ENCODE peak calls at places on chromosome 17, in seven cellular contexts. Z is uterus, B is progenitor cell of endocrine pancreas, U is suprapubic skin, V is fibroblast of pulmonary artery, I is breast epithelium, G is GM20000. T is an unnamed sample.

GRCh38 chr17:7634384-7634783 is 4.4 kb downstream of the SHBG start:
- DNase-seq in Z (peak; percentile 44), B (peak; percentile 45), U (no peak), V (peak; percentile 64), I (no peak), G (no peak), T (peak; percentile 58)

GRCh38 chr17:62627219-62627903 is at the start of gene MRC2:
- DNase-seq in Z (peak; percentile 84), B (peak; percentile 39), U (no peak), V (peak; percentile 84), I (no peak), G (peak; percentile 77), T (peak; percentile 78)

GRCh38 chr17:48102700-48103378 is 1.6 kb upstream of the CBX1 start:
- DNase-seq in Z (no peak), B (no peak), U (no peak), V (no peak), I (no peak), G (no peak), T (no peak)

GRCh38 chr17:48701864-48702532 is 20.3 kb downstream of the PRAC1 start:
- DNase-seq in Z (no peak), B (no peak), U (no peak), V (no peak), I (no peak), G (no peak), T (no peak)

GRCh38 chr17:79281803-79282202 is 207.2 kb downstream of the ENGASE start:
- DNase-seq in Z (no peak), B (no peak), U (no peak), V (no peak), I (no peak), G (no peak), T (no peak)

GRCh38 chr17:77729587-77729986 is 228.9 kb upstream of the TNRC6C start:
- DNase-seq in Z (peak; percentile 4), B (peak; percentile 4), U (no peak), V (no peak), I (no peak), G (no peak), T (no peak)

GRCh38 chr17:20823890-20824289 is 218.9 kb downstream of the USP22 start:
- DNase-seq in Z (no peak), B (no peak), U (no peak), V (no peak), I (no peak), G (no peak), T (no peak)

GRCh38 chr17:55053855-55054254 is 85.3 kb downstream of the STXBP4 start:
- DNase-seq in Z (no peak), B (no peak), U (no peak), V (peak; percentile 33), I (no peak), G (no peak), T (no peak)

GRCh38 chr17:5595831-5596230 is 11.5 kb upstream of the NLRP1 start:
- DNase-seq in Z (no peak), B (no peak), U (no peak), V (no peak), I (no peak), G (no peak), T (no peak)

GRCh38 chr17:80101160-80101945 is at the start of gene GAA:
- DNase-seq in Z (peak; percentile 87), B (peak; percentile 94), U (peak; percentile 88), V (peak; percentile 85), I (peak; percentile 78), G (peak; percentile 100), T (peak; percentile 100)

GRCh38 chr17:69607162-69607834 is 192.8 kb downstream of the MAP2K6 start:
- DNase-seq in Z (peak; percentile 46), B (peak; percentile 22), U (peak; percentile 71), V (peak; percentile 88), I (peak; percentile 60), G (peak; percentile 54), T (peak; percentile 48)

GRCh38 chr17:77693301-77693700 is 265.2 kb upstream of the TNRC6C start:
- DNase-seq in Z (no peak), B (no peak), U (no peak), V (no peak), I (no peak), G (no peak), T (no peak)

GRCh38 chr17:71709271-71709670 is 411.5 kb upstream of the SOX9 start:
- DNase-seq in Z (no peak), B (no peak), U (no peak), V (no peak), I (no peak), G (no peak), T (no peak)

GRCh38 chr17:31593806-31594205 is 202.3 kb downstream of the RAB11FIP4 start:
- DNase-seq in Z (no peak), B (no peak), U (no peak), V (no peak), I (no peak), G (no peak), T (no peak)

GRCh38 chr17:82049106-82049505 is 2.5 kb downstream of the RFNG start:
- DNase-seq in Z (no peak), B (no peak), U (no peak), V (no peak), I (no peak), G (no peak), T (no peak)

GRCh38 chr17:35578195-35578928 is at the start of gene PEX12:
- DNase-seq in Z (peak; percentile 86), B (peak; percentile 43), U (peak; percentile 93), V (peak; percentile 85), I (peak; percentile 73), G (peak; percentile 79), T (peak; percentile 85)

GRCh38 chr17:4980644-4981216 is 6.7 kb downstream of the CAMTA2 start:
- DNase-seq in Z (no peak), B (peak; percentile 46), U (no peak), V (peak; percentile 71), I (no peak), G (peak; percentile 69), T (peak; percentile 77)

GRCh38 chr17:28746611-28747045 is 2.8 kb downstream of the TRAF4 start:
- DNase-seq in Z (no peak), B (no peak), U (no peak), V (no peak), I (no peak), G (no peak), T (no peak)

GRCh38 chr17:41406205-41406604 is 8.8 kb upstream of the KRT31 start:
- DNase-seq in Z (no peak), B (no peak), U (no peak), V (no peak), I (no peak), G (no peak), T (no peak)
- TF ChIP-seq CTCF in Z (no peak), B (no peak), U (no peak), V (no peak), I (no peak), G (no peak), T (no peak)

DNA sequence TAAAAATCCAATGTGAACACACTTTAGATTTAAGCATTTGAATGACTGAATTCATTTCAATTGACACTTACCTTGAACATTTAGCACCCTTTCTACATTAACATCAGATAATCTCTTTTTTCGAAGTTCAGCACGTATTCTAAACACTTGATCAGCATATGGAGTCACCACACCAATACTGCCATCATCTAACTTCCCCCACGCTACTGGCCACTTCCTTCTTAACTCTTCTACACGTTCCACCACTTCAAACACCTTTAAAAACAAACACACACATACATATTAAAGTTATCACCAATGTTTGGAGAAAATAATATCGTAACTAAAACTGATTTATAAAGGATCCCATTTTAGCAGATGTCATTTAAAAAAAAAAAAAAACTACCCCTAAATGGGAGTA is 93.5 kb downstream of the CACNG1 start:
- DNase-seq in Z (no peak), B (no peak), U (no peak), V (no peak), I (no peak), G (no peak), T (no peak)
- TF ChIP-seq CTCF in Z (no peak), B (no peak), U (no peak), V (no peak), I (no peak), G (no peak), T (no peak)

GRCh38 chr17:65283704-65284103 is 146.5 kb downstream of the RGS9 start:
- DNase-seq in Z (no peak), B (no peak), U (no peak), V (no peak), I (no peak), G (no peak), T (no peak)

GRCh38 chr17:65279456-65279855 is 142.3 kb downstream of the RGS9 start:
- DNase-seq in Z (no peak), B (no peak), U (no peak), V (no peak), I (no peak), G (no peak), T (no peak)

GRCh38 chr17:65277576-65277975 is 140.4 kb downstream of the RGS9 start:
- DNase-seq in Z (no peak), B (no peak), U (no peak), V (peak; percentile 39), I (no peak), G (no peak), T (no peak)

GRCh38 chr17:65278820-65279184 is 141.6 kb downstream of the RGS9 start:
- DNase-seq in Z (no peak), B (no peak), U (no peak), V (no peak), I (no peak), G (no peak), T (no peak)

DNA sequence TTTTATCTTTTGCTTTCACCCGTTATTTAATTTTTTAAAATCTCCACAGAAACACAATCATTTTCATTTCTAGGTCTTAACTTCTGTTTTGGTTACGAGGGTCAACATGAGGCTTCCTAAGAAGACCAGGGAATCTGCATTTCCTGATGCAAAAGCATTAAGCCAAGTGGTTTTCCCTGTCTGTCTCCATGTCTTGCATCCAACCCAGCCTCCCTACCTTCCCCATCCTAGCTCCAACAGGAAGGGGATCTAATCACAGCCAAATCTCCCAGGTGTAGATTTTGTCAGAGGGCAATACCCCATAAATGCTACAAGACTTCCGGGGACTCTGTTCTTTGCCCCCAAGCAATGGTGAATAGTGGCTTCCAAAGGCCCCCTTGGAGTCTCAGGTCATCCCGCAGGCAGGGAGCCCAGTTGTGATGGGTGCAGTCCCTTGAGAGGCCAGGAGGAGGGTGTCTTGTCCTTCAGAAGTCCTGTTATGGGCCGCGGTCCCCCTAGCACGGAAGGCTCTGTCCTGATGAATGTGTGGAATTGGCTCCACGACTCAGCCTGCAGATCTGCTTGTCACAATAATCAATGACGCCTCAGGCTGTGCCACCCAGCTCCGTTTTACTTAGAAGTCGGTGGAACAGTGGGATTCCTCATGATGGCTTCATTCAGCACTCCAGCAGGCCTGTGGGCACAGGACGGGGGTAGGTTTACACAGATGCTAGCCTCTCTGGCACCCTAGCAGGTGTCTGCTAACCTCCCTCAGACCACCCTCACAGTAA is 141.1 kb downstream of the RGS9 start:
- DNase-seq in Z (peak; percentile 24), B (peak; percentile 41), U (no peak), V (peak; percentile 75), I (no peak), G (no peak), T (peak; percentile 39)
- TF ChIP-seq CTCF in Z (peak; percentile 48), B (peak; percentile 81), U (peak; percentile 31), V (peak; percentile 80), I (peak; percentile 45), G (no peak), T (peak; percentile 45)

DNA sequence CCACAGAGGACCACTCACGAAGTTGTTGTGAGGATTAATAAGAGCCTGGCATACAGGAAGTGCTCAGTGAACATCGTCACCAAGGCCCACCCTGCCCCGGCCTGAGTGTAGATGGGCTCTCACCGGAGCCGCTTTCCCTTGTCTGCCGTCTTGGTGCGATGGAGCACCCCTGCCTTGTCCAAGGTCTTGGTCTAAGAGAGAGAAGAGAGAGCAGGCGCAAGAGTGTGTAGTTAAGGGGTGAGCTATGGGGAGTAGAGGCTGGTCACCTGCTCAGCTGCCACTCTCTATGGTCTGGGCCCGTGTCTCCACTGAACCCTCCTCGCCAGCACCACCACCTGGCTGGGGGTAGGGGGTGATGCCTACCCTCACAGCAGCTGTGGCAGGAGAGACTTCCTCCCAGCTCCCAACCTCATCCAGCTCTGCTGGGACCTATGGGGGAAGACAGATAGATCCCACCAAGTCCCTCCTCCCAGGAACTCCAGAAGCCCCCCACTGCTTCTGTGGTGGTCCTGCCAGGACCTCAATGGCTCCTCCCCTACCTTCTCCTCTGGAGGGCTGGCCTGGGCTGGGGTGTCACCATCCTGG is 28.7 kb downstream of the ARHGAP27 start:
- DNase-seq in Z (no peak), B (no peak), U (no peak), V (no peak), I (no peak), G (peak; percentile 16), T (no peak)
- TF ChIP-seq CTCF in Z (no peak), B (no peak), U (no peak), V (no peak), I (no peak), G (no peak), T (no peak)

T was measured in GM13976.